ENCODE peak calls at places on chromosome 17, in six cellular contexts. M is CD4-positive, CD25-positive, alpha-beta regulatory T cell; Y is right lobe of liver; V is SJSA1; D is Peyer's patch; H is prostate gland. L is an unnamed sample.

GRCh38 chr17:41941158-41941557 is 10.7 kb downstream of the ODAD4 start:
- DNase-seq in M (no peak), Y (no peak), V (no peak), D (no peak), H (no peak), L (no peak)

GRCh38 chr17:6654816-6655731 is 3.5 kb downstream of the C17orf100 start:
- DNase-seq in M (no peak), Y (no peak), V (no peak), D (peak; percentile 74), H (peak; percentile 61), L (peak; percentile 81)

GRCh38 chr17:15343749-15344148 is 2.4 kb upstream of the TEKT3 start:
- DNase-seq in M (no peak), Y (no peak), V (no peak), D (no peak), H (no peak), L (no peak)

GRCh38 chr17:78289802-78290363 is 58.5 kb downstream of the TMEM235 start:
- DNase-seq in M (peak; percentile 91), Y (peak; percentile 73), V (peak; percentile 90), D (peak; percentile 75), H (peak; percentile 77), L (peak; percentile 85)

GRCh38 chr17:73341350-73342056 is 29.7 kb upstream of the CDC42EP4 start:
- DNase-seq in M (no peak), Y (no peak), V (no peak), D (no peak), H (no peak), L (no peak)

GRCh38 chr17:19366637-19366972 is 4.1 kb upstream of the B9D1 start:
- DNase-seq in M (no peak), Y (no peak), V (no peak), D (no peak), H (no peak), L (no peak)

GRCh38 chr17:70202840-70203239 is 33.5 kb downstream of the KCNJ2 start:
- DNase-seq in M (no peak), Y (no peak), V (no peak), D (no peak), H (no peak), L (no peak)

GRCh38 chr17:7574176-7574953 is 5.1 kb upstream of the CD68 start:
- DNase-seq in M (no peak), Y (no peak), V (no peak), D (no peak), H (no peak), L (no peak)

GRCh38 chr17:49382556-49382955 is 20.5 kb upstream of the ZNF652 start:
- DNase-seq in M (no peak), Y (peak; percentile 45), V (no peak), D (no peak), H (no peak), L (no peak)

GRCh38 chr17:8965394-8966168 is at the start of gene PIK3R5:
- DNase-seq in M (peak; percentile 90), Y (peak; percentile 65), V (no peak), D (peak; percentile 74), H (no peak), L (peak; percentile 86)

GRCh38 chr17:68578236-68578635 is 22.9 kb downstream of the FAM20A start:
- DNase-seq in M (no peak), Y (no peak), V (no peak), D (no peak), H (no peak), L (no peak)

GRCh38 chr17:45197108-45197507 is 24.6 kb upstream of the FMNL1 start:
- DNase-seq in M (no peak), Y (no peak), V (no peak), D (no peak), H (no peak), L (no peak)

GRCh38 chr17:69084911-69085310 is 24.2 kb upstream of the ABCA9 start:
- DNase-seq in M (peak; percentile 7), Y (no peak), V (no peak), D (no peak), H (no peak), L (no peak)

GRCh38 chr17:82593590-82594087 is 54.6 kb downstream of the WDR45B start:
- DNase-seq in M (no peak), Y (no peak), V (no peak), D (no peak), H (no peak), L (no peak)
- H3K4me1 ChIP-seq in M (peaks cover 30% of the 10 kb centered on the region), Y (no peaks in the 10 kb centered on the region), V (peaks cover 21% of the 10 kb centered on the region), D (peaks cover 7% of the 10 kb centered on the region), H (peaks cover 11% of the 10 kb centered on the region), L (peaks cover 39% of the 10 kb centered on the region)

DNA sequence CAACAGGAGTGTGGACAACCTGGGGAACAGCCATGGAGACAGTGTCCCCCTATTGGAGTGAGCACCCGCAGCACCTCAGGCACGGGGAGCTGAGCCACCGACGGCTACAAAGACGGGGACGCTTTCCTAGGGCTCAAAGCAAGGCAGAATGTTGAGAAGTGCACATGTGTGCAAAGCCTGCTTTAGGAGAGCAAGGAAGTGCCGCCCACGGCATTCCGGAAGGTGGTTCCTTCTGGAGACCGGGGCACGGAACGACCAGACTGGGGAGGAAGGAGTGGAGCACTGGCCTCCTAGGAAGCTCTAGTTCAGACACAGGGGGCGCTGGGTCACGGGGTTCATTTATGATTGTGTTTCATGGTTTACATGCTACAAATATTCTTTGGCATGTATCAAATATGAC is 52.2 kb downstream of the TBC1D16 start:
- DNase-seq in M (no peak), Y (peak; percentile 32), V (peak; percentile 40), D (no peak), H (no peak), L (peak; percentile 74)
- H3K27me3 ChIP-seq in M (no peaks in the 10 kb centered on the region), Y (no peaks in the 10 kb centered on the region), V (no peaks in the 10 kb centered on the region), D (no peaks in the 10 kb centered on the region), H (no peaks in the 10 kb centered on the region), L (no peaks in the 10 kb centered on the region)

GRCh38 chr17:80854220-80854619 is 137.4 kb upstream of the CHMP6 start:
- DNase-seq in M (no peak), Y (no peak), V (no peak), D (peak; percentile 10), H (no peak), L (no peak)

GRCh38 chr17:80856863-80857488 is 134.7 kb upstream of the CHMP6 start:
- DNase-seq in M (no peak), Y (no peak), V (no peak), D (peak; percentile 26), H (no peak), L (no peak)

GRCh38 chr17:80855196-80855967 is 136.3 kb upstream of the CHMP6 start:
- DNase-seq in M (no peak), Y (no peak), V (no peak), D (peak; percentile 24), H (no peak), L (no peak)

GRCh38 chr17:80857721-80858171 is 133.9 kb upstream of the CHMP6 start:
- DNase-seq in M (no peak), Y (no peak), V (no peak), D (peak; percentile 37), H (no peak), L (no peak)

DNA sequence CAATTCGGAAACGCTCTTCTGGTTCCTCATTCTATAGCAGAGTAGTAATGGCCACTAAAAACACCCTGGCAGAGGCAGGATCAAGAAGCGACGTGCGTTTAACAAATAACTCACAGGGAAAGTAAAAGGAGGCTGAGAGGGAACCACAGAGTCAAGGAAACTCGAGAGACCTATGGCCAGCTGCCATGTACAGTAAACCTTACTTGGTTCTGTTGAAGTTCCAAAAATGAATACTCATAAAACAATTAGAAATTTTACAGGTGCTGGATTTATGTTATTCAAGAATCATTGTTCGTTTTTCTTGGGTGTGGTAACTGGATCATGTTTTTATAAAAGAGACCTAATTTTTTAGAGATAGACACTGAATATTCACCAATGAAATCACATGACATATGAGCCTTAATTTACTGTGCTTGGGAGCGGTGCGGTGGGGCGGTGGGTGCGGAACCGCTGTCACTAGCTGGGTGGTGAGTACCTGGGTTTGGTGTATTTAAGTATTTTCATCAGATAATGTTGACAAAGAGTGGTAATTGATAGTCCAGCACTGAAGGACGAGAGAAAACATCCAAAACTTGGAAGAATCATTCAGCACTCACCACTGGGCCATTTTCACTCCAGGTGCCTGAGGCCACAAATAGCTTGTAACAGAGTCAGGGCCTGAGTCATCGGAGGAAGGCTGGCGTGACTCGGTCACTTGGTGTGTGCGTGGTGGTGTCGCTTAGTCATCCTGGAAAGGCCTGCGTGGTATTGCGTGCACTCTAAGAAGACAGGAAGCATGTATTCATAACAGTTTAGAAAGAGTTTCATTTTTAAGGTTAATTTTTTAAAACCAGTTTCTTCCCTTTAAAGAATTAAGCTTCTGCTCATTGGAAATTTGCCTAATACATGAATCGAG is 135.4 kb upstream of the CHMP6 start:
- DNase-seq in M (peak; percentile 97), Y (peak; percentile 24), V (peak; percentile 99), D (peak; percentile 42), H (no peak), L (no peak)
- H3K27ac ChIP-seq in M (peak overlapping the region; percentile 82), Y (no peak overlapping the region), V (peak overlapping the region; percentile 99), D (no peak overlapping the region), H (no peak overlapping the region), L (no peak overlapping the region)

GRCh38 chr17:81417879-81418709 is 22.8 kb downstream of the BAHCC1 start:
- DNase-seq in M (no peak), Y (no peak), V (no peak), D (no peak), H (no peak), L (no peak)

GRCh38 chr17:81419333-81419885 is 24.2 kb downstream of the BAHCC1 start:
- DNase-seq in M (no peak), Y (peak; percentile 77), V (peak; percentile 99), D (peak; percentile 83), H (peak; percentile 78), L (peak; percentile 93)

GRCh38 chr17:81418710-81419332 is 23.6 kb downstream of the BAHCC1 start:
- DNase-seq in M (no peak), Y (no peak), V (no peak), D (no peak), H (no peak), L (no peak)

GRCh38 chr17:81420769-81421462 is 25.7 kb downstream of the BAHCC1 start:
- DNase-seq in M (no peak), Y (no peak), V (no peak), D (no peak), H (no peak), L (peak; percentile 87)

DNA sequence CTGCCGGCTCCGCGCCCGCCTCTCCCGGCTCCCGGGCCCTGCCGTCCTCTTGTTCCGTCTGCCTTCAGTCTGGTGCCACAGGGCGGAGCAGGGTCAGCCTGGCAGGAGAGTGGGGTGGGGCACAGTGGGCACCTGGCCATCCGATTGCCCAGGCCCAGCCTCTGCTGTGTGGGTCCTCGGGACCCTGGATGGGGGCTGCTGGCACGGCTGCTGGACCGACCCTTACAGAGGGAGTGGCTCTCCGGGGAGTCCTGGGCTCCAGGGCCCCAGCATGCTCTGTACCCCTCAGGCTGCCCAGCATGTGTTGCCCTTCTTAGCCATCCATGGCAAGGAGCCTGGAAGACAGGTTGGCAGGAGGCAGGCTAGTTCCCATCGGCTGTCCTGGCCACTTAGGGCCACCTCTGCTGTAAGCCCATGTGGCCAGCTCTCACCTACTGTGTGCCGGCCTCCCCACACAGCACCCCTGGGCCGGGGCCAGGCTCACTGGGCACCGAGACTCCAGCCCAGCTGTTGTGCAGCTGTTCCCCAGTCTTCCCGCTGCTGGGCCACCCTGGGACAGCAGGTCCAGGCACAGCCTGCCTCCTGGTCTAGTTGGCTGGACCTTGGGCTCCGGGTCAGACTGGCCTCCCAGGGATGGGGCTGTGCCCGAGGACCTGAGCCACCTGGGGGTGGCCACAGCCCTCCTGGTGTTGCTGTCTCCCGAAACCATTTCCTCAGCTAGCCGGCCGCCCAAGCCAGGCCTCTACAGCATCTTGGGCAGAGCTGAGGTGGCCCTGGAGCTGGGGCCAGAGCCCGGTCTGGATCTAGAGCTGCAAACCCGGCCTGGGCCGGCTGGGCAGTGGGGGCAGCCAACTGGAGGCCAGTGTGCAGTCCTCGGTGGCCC is 24.9 kb downstream of the BAHCC1 start:
- DNase-seq in M (no peak), Y (no peak), V (no peak), D (no peak), H (no peak), L (no peak)
- H3K4me1 ChIP-seq in M (no peaks in the 10 kb centered on the region), Y (no peaks in the 10 kb centered on the region), V (peaks cover 83% of the 10 kb centered on the region), D (no peaks in the 10 kb centered on the region), H (peaks cover 10% of the 10 kb centered on the region), L (peaks cover 60% of the 10 kb centered on the region)

L was measured in upper lobe of right lung.